ENCODE peak calls at places on chromosomes 4 and X, in four cellular contexts. P, N, E and A are unnamed samples.

GRCh38 chrX:11967986-11968385 is 170.3 kb upstream of the FRMPD4 start:
- DNase-seq in P (no peak), N (no peak), E (no peak), A (no peak)

GRCh38 chrX:109855501-109855900 is 122.4 kb upstream of the ACSL4 start:
- DNase-seq in P (no peak), N (no peak), E (no peak), A (no peak)

GRCh38 chr4:99876946-99877345 is 17.3 kb downstream of the LAMTOR3 start:
- DNase-seq in P (no peak), N (no peak), E (no peak), A (no peak)

GRCh38 chr4:101356928-101357327 is 9.6 kb upstream of the PPP3CA start:
- DNase-seq in P (no peak), N (no peak), E (no peak), A (no peak)

GRCh38 chrX:39043838-39044550 is 242.7 kb downstream of the MID1IP1 start:
- DNase-seq in P (no peak), N (no peak), E (no peak), A (no peak)

GRCh38 chr4:173571620-173572019 is 41.6 kb upstream of the HAND2 start:
- DNase-seq in P (no peak), N (no peak), E (no peak), A (no peak)

GRCh38 chrX:11429543-11430085 is 136.4 kb downstream of the AMELX start:
- DNase-seq in P (no peak), N (no peak), E (no peak), A (no peak)

GRCh38 chr4:156534205-156534604 is 437.4 kb downstream of the PDGFC start:
- DNase-seq in P (no peak), N (no peak), E (no peak), A (no peak)

GRCh38 chr4:14458463-14458862 is 543.8 kb upstream of the CPEB2 start:
- DNase-seq in P (no peak), N (no peak), E (no peak), A (no peak)

GRCh38 chr4:25800253-25800652 is 62.5 kb downstream of the SEL1L3 start:
- DNase-seq in P (no peak), N (no peak), E (no peak), A (no peak)

GRCh38 chrX:38513087-38513742 is 48.1 kb upstream of the TSPAN7 start:
- DNase-seq in P (no peak), N (no peak), E (peak), A (peak)